ENCODE peak calls at places on chromosomes 2 and 18, in five cellular contexts. A is stimulated activated CD4-positive, alpha-beta T cell treated with anti-CD3 and anti-CD28 coated beads, Interleukin-15, amount 100 ng/mL, for 1 hour; S is kidney epithelial cell; P is 8988T; C is NCI-H2029. R is an unnamed sample.
A peak's percentile ranks its signal among the peaks of the same experiment; 100 is the strongest.

GRCh38 chr18:54357082-54357659 is 487 bp downstream of the STARD6 start:
- DNase-seq in A (peak; percentile 3), S (no peak), P (no peak), C (no peak), R (no peak)

GRCh38 chr18:25896178-25896780 is 194.1 kb downstream of the SS18 start:
- DNase-seq in A (no peak), S (no peak), P (peak; percentile 15), C (peak; percentile 25), R (peak; percentile 32)

GRCh38 chr2:108444941-108445840 is 3.8 kb upstream of the GCC2 start:
- DNase-seq in A (no peak), S (no peak), P (no peak), C (no peak), R (no peak)

GRCh38 chr18:78525364-78526111 is 454.1 kb upstream of the SALL3 start:
- DNase-seq in A (no peak), S (no peak), P (no peak), C (no peak), R (no peak)

GRCh38 chr2:106193491-106193976 is 567 bp downstream of the UXS1 start:
- DNase-seq in A (peak; percentile 14), S (no peak), P (no peak), C (no peak), R (no peak)

GRCh38 chr2:120589782-120590608 is 145.7 kb upstream of the GLI2 start:
- DNase-seq in A (no peak), S (peak; percentile 84), P (peak; percentile 77), C (no peak), R (no peak)

GRCh38 chr2:240994161-240994896 is 4.1 kb upstream of the SNED1 start:
- DNase-seq in A (no peak), S (no peak), P (no peak), C (no peak), R (no peak)

GRCh38 chr18:72762505-72763122 is 105.2 kb downstream of the NETO1 start:
- DNase-seq in A (no peak), S (no peak), P (no peak), C (no peak), R (peak; percentile 6)

GRCh38 chr2:42021490-42021889 is 26.3 kb upstream of the PKDCC start:
- DNase-seq in A (no peak), S (no peak), P (no peak), C (no peak), R (no peak)

GRCh38 chr18:657311-657997 is at the start of gene TYMS:
- DNase-seq in A (no peak), S (peak; percentile 10), P (peak; percentile 77), C (peak; percentile 48), R (peak; percentile 63)

GRCh38 chr18:35938158-35938557 is 34.3 kb upstream of the RMP24 start:
- DNase-seq in A (no peak), S (peak; percentile 26), P (no peak), C (no peak), R (no peak)

GRCh38 chr2:234764378-234764777 is 187.4 kb upstream of the SH3BP4 start:
- DNase-seq in A (no peak), S (peak; percentile 9), P (no peak), C (no peak), R (no peak)

GRCh38 chr2:218026244-218026643 is 23.4 kb upstream of the TNS1 start:
- DNase-seq in A (no peak), S (no peak), P (no peak), C (no peak), R (no peak)

GRCh38 chr18:7749510-7749981 is 182.4 kb downstream of the PTPRM start:
- DNase-seq in A (no peak), S (no peak), P (no peak), C (no peak), R (no peak)

GRCh38 chr2:150476809-150477302 is 10.6 kb downstream of the RND3 start:
- DNase-seq in A (no peak), S (no peak), P (no peak), C (peak; percentile 18), R (no peak)

GRCh38 chr2:186733414-186733813 is 39.6 kb downstream of the FAM171B start:
- DNase-seq in A (no peak), S (no peak), P (no peak), C (no peak), R (no peak)

GRCh38 chr18:78739843-78740677 is 239.6 kb upstream of the SALL3 start:
- DNase-seq in A (no peak), S (no peak), P (no peak), C (no peak), R (no peak)